ENCODE peak calls at places on chromosomes 16 and 17, in five cellular contexts. One of them, this sample, is unnamed.

GRCh38 chr16:57894390-57895080 is 76.4 kb downstream of the CNGB1 start:
- DNase-seq in fibroblast of lung: no peak
- DNase-seq in left ventricle myocardium inferior: no peak
- DNase-seq in nephron progenitor cell: no peak
- DNase-seq in HFF-Myc: no peak
- DNase-seq in this sample: no peak

GRCh38 chr17:4733073-4733531 is 1.9 kb downstream of the MED11 start:
- DNase-seq in fibroblast of lung: no peak
- DNase-seq in left ventricle myocardium inferior: no peak
- DNase-seq in nephron progenitor cell: no peak
- DNase-seq in HFF-Myc: no peak
- DNase-seq in this sample: no peak

GRCh38 chr17:65222216-65222738 is 85.1 kb downstream of the RGS9 start:
- DNase-seq in fibroblast of lung: peak
- DNase-seq in left ventricle myocardium inferior: no peak
- DNase-seq in nephron progenitor cell: no peak
- DNase-seq in HFF-Myc: no peak
- DNase-seq in this sample: no peak

GRCh38 chr16:87161822-87162676 is 155.1 kb downstream of the C16orf95 start:
- DNase-seq in fibroblast of lung: no peak
- DNase-seq in left ventricle myocardium inferior: no peak
- DNase-seq in nephron progenitor cell: no peak
- DNase-seq in HFF-Myc: no peak
- DNase-seq in this sample: no peak

GRCh38 chr16:85082553-85083050 is 29.7 kb downstream of the CIBAR2 start:
- DNase-seq in fibroblast of lung: no peak
- DNase-seq in left ventricle myocardium inferior: no peak
- DNase-seq in nephron progenitor cell: no peak
- DNase-seq in HFF-Myc: no peak
- DNase-seq in this sample: no peak

GRCh38 chr17:81599719-81600486 is 37.0 kb downstream of the NPLOC4 start:
- DNase-seq in fibroblast of lung: peak
- DNase-seq in left ventricle myocardium inferior: peak
- DNase-seq in nephron progenitor cell: no peak
- DNase-seq in HFF-Myc: no peak
- DNase-seq in this sample: no peak

GRCh38 chr16:13937411-13937810 is 17.5 kb downstream of the ERCC4 start:
- DNase-seq in fibroblast of lung: no peak
- DNase-seq in left ventricle myocardium inferior: no peak
- DNase-seq in nephron progenitor cell: no peak
- DNase-seq in HFF-Myc: no peak
- DNase-seq in this sample: no peak

GRCh38 chr17:63993368-63993990 is 4.7 kb upstream of the PRR29 start:
- DNase-seq in fibroblast of lung: no peak
- DNase-seq in left ventricle myocardium inferior: peak
- DNase-seq in nephron progenitor cell: no peak
- DNase-seq in HFF-Myc: no peak
- DNase-seq in this sample: no peak

GRCh38 chr17:3827124-3827773 is 18.8 kb downstream of the NCBP3 start:
- DNase-seq in fibroblast of lung: peak
- DNase-seq in left ventricle myocardium inferior: no peak
- DNase-seq in nephron progenitor cell: peak
- DNase-seq in HFF-Myc: peak
- DNase-seq in this sample: peak

GRCh38 chr17:17109896-17110295 is 67.6 kb downstream of the MPRIP start:
- DNase-seq in fibroblast of lung: no peak
- DNase-seq in left ventricle myocardium inferior: no peak
- DNase-seq in nephron progenitor cell: no peak
- DNase-seq in HFF-Myc: no peak
- DNase-seq in this sample: no peak

GRCh38 chr16:89183975-89184684 is 12.6 kb downstream of the CDH15 start:
- DNase-seq in fibroblast of lung: no peak
- DNase-seq in left ventricle myocardium inferior: no peak
- DNase-seq in nephron progenitor cell: no peak
- DNase-seq in HFF-Myc: no peak
- DNase-seq in this sample: no peak

GRCh38 chr17:4576729-4577322 is 7.5 kb upstream of the SMTNL2 start:
- DNase-seq in fibroblast of lung: no peak
- DNase-seq in left ventricle myocardium inferior: no peak
- DNase-seq in nephron progenitor cell: peak
- DNase-seq in HFF-Myc: no peak
- DNase-seq in this sample: peak

GRCh38 chr17:31449746-31450145 is 58.3 kb downstream of the RAB11FIP4 start:
- DNase-seq in fibroblast of lung: no peak
- DNase-seq in left ventricle myocardium inferior: no peak
- DNase-seq in nephron progenitor cell: no peak
- DNase-seq in HFF-Myc: no peak
- DNase-seq in this sample: no peak

This sample was measured in iPS-NIHi11.